ENCODE peak calls at places on chromosome 16, in six cellular contexts. One of them, this sample, is unnamed.

GRCh38 chr16:23496826-23497542 is 13.3 kb downstream of the GGA2 start:
- DNase-seq in frontal cortex: no peak
- DNase-seq in central memory CD8-positive, alpha-beta T cell: no peak
- DNase-seq in MM.1S: no peak
- DNase-seq in H7: no peak
- DNase-seq in SK-N-SH: no peak
- DNase-seq in this sample: peak; percentile 73

GRCh38 chr16:55703003-55704001 is 47.5 kb downstream of the SLC6A2 start:
- DNase-seq in frontal cortex: peak; percentile 17
- DNase-seq in central memory CD8-positive, alpha-beta T cell: no peak
- DNase-seq in MM.1S: peak; percentile 64
- DNase-seq in H7: peak; percentile 38
- DNase-seq in SK-N-SH: peak; percentile 31
- DNase-seq in this sample: peak; percentile 19

GRCh38 chr16:58027341-58028167 is 2.0 kb downstream of the MMP15 start:
- DNase-seq in frontal cortex: peak; percentile 40
- DNase-seq in central memory CD8-positive, alpha-beta T cell: no peak
- DNase-seq in MM.1S: no peak
- DNase-seq in H7: peak; percentile 97
- DNase-seq in SK-N-SH: peak; percentile 63
- DNase-seq in this sample: peak; percentile 53

GRCh38 chr16:138049-138417 is 440 bp downstream of the NPRL3 start:
- DNase-seq in frontal cortex: no peak
- DNase-seq in central memory CD8-positive, alpha-beta T cell: peak; percentile 17
- DNase-seq in MM.1S: peak; percentile 32
- DNase-seq in H7: peak; percentile 91
- DNase-seq in SK-N-SH: peak; percentile 76
- DNase-seq in this sample: no peak

GRCh38 chr16:72739577-72739976 is 308.4 kb downstream of the ZFHX3 start:
- DNase-seq in frontal cortex: no peak
- DNase-seq in central memory CD8-positive, alpha-beta T cell: no peak
- DNase-seq in MM.1S: no peak
- DNase-seq in H7: no peak
- DNase-seq in SK-N-SH: no peak
- DNase-seq in this sample: peak; percentile 63

GRCh38 chr16:89534147-89534788 is 26.1 kb downstream of the SPG7 start:
- DNase-seq in frontal cortex: peak; percentile 57
- DNase-seq in central memory CD8-positive, alpha-beta T cell: no peak
- DNase-seq in MM.1S: no peak
- DNase-seq in H7: no peak
- DNase-seq in SK-N-SH: no peak
- DNase-seq in this sample: no peak

GRCh38 chr16:66477028-66477515 is 50.0 kb downstream of the BEAN1 start:
- DNase-seq in frontal cortex: no peak
- DNase-seq in central memory CD8-positive, alpha-beta T cell: no peak
- DNase-seq in MM.1S: no peak
- DNase-seq in H7: no peak
- DNase-seq in SK-N-SH: no peak
- DNase-seq in this sample: no peak

GRCh38 chr16:88901718-88902337 is 35.4 kb upstream of the PABPN1L start:
- DNase-seq in frontal cortex: no peak
- DNase-seq in central memory CD8-positive, alpha-beta T cell: no peak
- DNase-seq in MM.1S: no peak
- DNase-seq in H7: peak; percentile 82
- DNase-seq in SK-N-SH: no peak
- DNase-seq in this sample: no peak

GRCh38 chr16:66438536-66438935 is 11.4 kb downstream of the BEAN1 start:
- DNase-seq in frontal cortex: no peak
- DNase-seq in central memory CD8-positive, alpha-beta T cell: no peak
- DNase-seq in MM.1S: no peak
- DNase-seq in H7: no peak
- DNase-seq in SK-N-SH: no peak
- DNase-seq in this sample: no peak

GRCh38 chr16:24540575-24541240 is 1.3 kb downstream of the RBBP6 start:
- DNase-seq in frontal cortex: no peak
- DNase-seq in central memory CD8-positive, alpha-beta T cell: no peak
- DNase-seq in MM.1S: peak; percentile 49
- DNase-seq in H7: no peak
- DNase-seq in SK-N-SH: peak; percentile 17
- DNase-seq in this sample: peak; percentile 25

GRCh38 chr16:9763505-9763904 is 418.7 kb downstream of the GRIN2A start:
- DNase-seq in frontal cortex: no peak
- DNase-seq in central memory CD8-positive, alpha-beta T cell: no peak
- DNase-seq in MM.1S: no peak
- DNase-seq in H7: peak; percentile 13
- DNase-seq in SK-N-SH: no peak
- DNase-seq in this sample: no peak

GRCh38 chr16:17836868-17837602 is 366.3 kb upstream of the XYLT1 start:
- DNase-seq in frontal cortex: no peak
- DNase-seq in central memory CD8-positive, alpha-beta T cell: no peak
- DNase-seq in MM.1S: no peak
- DNase-seq in H7: peak; percentile 61
- DNase-seq in SK-N-SH: no peak
- DNase-seq in this sample: no peak

GRCh38 chr16:29737713-29738112 is 8.1 kb downstream of the C16orf54 start:
- DNase-seq in frontal cortex: no peak
- DNase-seq in central memory CD8-positive, alpha-beta T cell: no peak
- DNase-seq in MM.1S: no peak
- DNase-seq in H7: no peak
- DNase-seq in SK-N-SH: no peak
- DNase-seq in this sample: no peak

GRCh38 chr16:35724551-35724950 is 2265.1 kb downstream of the TP53TG3F start:
- DNase-seq in frontal cortex: no peak
- DNase-seq in central memory CD8-positive, alpha-beta T cell: no peak
- DNase-seq in MM.1S: no peak
- DNase-seq in H7: no peak
- DNase-seq in SK-N-SH: no peak
- DNase-seq in this sample: no peak

GRCh38 chr16:86218479-86219170 is 291.7 kb upstream of the FOXF1 start:
- DNase-seq in frontal cortex: no peak
- DNase-seq in central memory CD8-positive, alpha-beta T cell: no peak
- DNase-seq in MM.1S: no peak
- DNase-seq in H7: no peak
- DNase-seq in SK-N-SH: no peak
- DNase-seq in this sample: no peak

GRCh38 chr16:70740919-70741778 is 55.3 kb upstream of the MTSS2 start:
- DNase-seq in frontal cortex: no peak
- DNase-seq in central memory CD8-positive, alpha-beta T cell: no peak
- DNase-seq in MM.1S: no peak
- DNase-seq in H7: no peak
- DNase-seq in SK-N-SH: no peak
- DNase-seq in this sample: peak; percentile 62

GRCh38 chr16:6663668-6664067 is 669.0 kb upstream of the RBFOX1 start:
- DNase-seq in frontal cortex: no peak
- DNase-seq in central memory CD8-positive, alpha-beta T cell: no peak
- DNase-seq in MM.1S: no peak
- DNase-seq in H7: no peak
- DNase-seq in SK-N-SH: no peak
- DNase-seq in this sample: no peak

GRCh38 chr16:3094289-3095027 is 4.6 kb downstream of the ZSCAN10 start:
- DNase-seq in frontal cortex: peak; percentile 42
- DNase-seq in central memory CD8-positive, alpha-beta T cell: peak; percentile 47
- DNase-seq in MM.1S: peak; percentile 54
- DNase-seq in H7: peak; percentile 88
- DNase-seq in SK-N-SH: peak; percentile 59
- DNase-seq in this sample: no peak

GRCh38 chr16:11583171-11583570 is 3.5 kb downstream of the LITAF start:
- DNase-seq in frontal cortex: no peak
- DNase-seq in central memory CD8-positive, alpha-beta T cell: no peak
- DNase-seq in MM.1S: no peak
- DNase-seq in H7: no peak
- DNase-seq in SK-N-SH: no peak
- DNase-seq in this sample: peak; percentile 40

GRCh38 chr16:76303637-76304314 is 26.6 kb downstream of the CNTNAP4 start:
- DNase-seq in frontal cortex: no peak
- DNase-seq in central memory CD8-positive, alpha-beta T cell: no peak
- DNase-seq in MM.1S: peak; percentile 7
- DNase-seq in H7: no peak
- DNase-seq in SK-N-SH: no peak
- DNase-seq in this sample: no peak

This sample was measured in kidney glomerular epithelial cell.